ENCODE peak calls at places on chromosomes 7 and 10, in four cellular contexts. G, I, U and E are unnamed samples.

GRCh38 chr7:2037805-2038635 is 194.7 kb downstream of the MAD1L1 start:
- DNase-seq in G (peak), I (peak), U (peak), E (peak)

GRCh38 chr10:11145498-11145855 is 127.8 kb downstream of the CELF2 start:
- DNase-seq in I (no peak), G (peak), U (no peak), E (no peak)

GRCh38 chr7:117302396-117302795 is 20.5 kb downstream of the WNT2 start:
- DNase-seq in G (no peak), I (no peak), U (no peak), E (no peak)

GRCh38 chr7:1665721-1666250 is 4.3 kb upstream of the ELFN1 start:
- DNase-seq in G (peak), U (no peak), I (no peak), E (peak)

GRCh38 chr7:116560021-116560970 is 35.5 kb downstream of the CAV1 start:
- DNase-seq in G (no peak), I (no peak), U (peak), E (no peak)

GRCh38 chr7:70498633-70499032 is 633.3 kb upstream of the GALNT17 start:
- DNase-seq in U (no peak), I (no peak), G (no peak), E (no peak)

GRCh38 chr10:120580651-120581259 is 123.7 kb downstream of the PLPP4 start:
- DNase-seq in U (no peak), I (peak), G (no peak), E (no peak)

GRCh38 chr7:158321936-158322615 is 265.5 kb downstream of the PTPRN2 start:
- DNase-seq in G (no peak), I (no peak), U (no peak), E (no peak)

GRCh38 chr7:102424129-102424551 is 9.2 kb upstream of the ORAI2 start:
- DNase-seq in I (no peak), U (no peak), G (no peak), E (no peak)

GRCh38 chr10:109982812-109983211 is 25.0 kb upstream of the ADD3 start:
- DNase-seq in U (no peak), G (no peak), I (no peak), E (no peak)

GRCh38 chr7:157493017-157493416 is 156.2 kb downstream of the DNAJB6 start:
- DNase-seq in G (no peak), I (no peak), U (no peak), E (no peak)

GRCh38 chr10:91700788-91701444 is 68.0 kb upstream of the PPP1R3C start:
- DNase-seq in U (no peak), I (no peak), G (no peak), E (no peak)

GRCh38 chr7:17952387-17952786 is 12.1 kb upstream of the SNX13 start:
- DNase-seq in G (no peak), I (no peak), U (no peak), E (no peak)

GRCh38 chr10:27715505-27715904 is 30.1 kb downstream of the MKX start:
- DNase-seq in U (no peak), G (no peak), I (no peak), E (no peak)

GRCh38 chr7:36216063-36216684 is 63.1 kb downstream of the EEPD1 start:
- DNase-seq in G (no peak), U (no peak), I (peak), E (no peak)

GRCh38 chr7:29406366-29406765 is 157.3 kb upstream of the PRR15 start:
- DNase-seq in G (no peak), U (no peak), I (no peak), E (no peak)

GRCh38 chr10:132376394-132376851 is 20.6 kb upstream of the PWWP2B start:
- DNase-seq in G (peak), U (no peak), I (no peak), E (no peak)

GRCh38 chr10:108204528-108205313 is 1040.2 kb upstream of the SORCS1 start:
- DNase-seq in G (no peak), I (peak), U (no peak), E (peak)

GRCh38 chr7:46011059-46011458 is 90.0 kb upstream of the IGFBP3 start:
- DNase-seq in U (no peak), G (no peak), I (no peak), E (no peak)

GRCh38 chr10:73889014-73889413 is 14.7 kb upstream of the CAMK2G start:
- DNase-seq in U (peak), G (peak), I (peak), E (peak)

GRCh38 chr7:149862156-149862555 is 11.6 kb upstream of the ATP6V0E2 start:
- DNase-seq in U (no peak), I (no peak), G (no peak), E (no peak)

GRCh38 chr10:111598433-111599059 is 521.7 kb downstream of the ADRA2A start:
- DNase-seq in G (no peak), I (peak), U (peak), E (peak)

GRCh38 chr10:82397859-82398258 is 522.9 kb downstream of the NRG3 start:
- DNase-seq in I (no peak), G (no peak), U (no peak), E (peak)

GRCh38 chr10:50501478-50501877 is 122.3 kb downstream of the SGMS1 start:
- DNase-seq in G (no peak), U (no peak), I (no peak), E (no peak)

GRCh38 chr7:86784765-86785164 is 141.1 kb downstream of the GRM3 start:
- DNase-seq in I (no peak), U (no peak), G (no peak), E (no peak)

GRCh38 chr7:601573-602340 is 82.1 kb upstream of the PDGFA start:
- DNase-seq in I (no peak), U (peak), G (peak), E (no peak)

GRCh38 chr10:122877264-122877663 is 2.1 kb downstream of the FAM24B start:
- DNase-seq in I (no peak), G (no peak), U (no peak), E (no peak)

GRCh38 chr10:76113952-76114351 is 682.5 kb downstream of the LRMDA start:
- DNase-seq in G (no peak), U (no peak), I (no peak), E (no peak)

GRCh38 chr10:64196638-64197315 is 675.6 kb downstream of the REEP3 start:
- DNase-seq in U (no peak), G (no peak), I (no peak), E (no peak)

GRCh38 chr10:43998021-43998809 is 349.5 kb upstream of the ZNF32 start:
- DNase-seq in U (no peak), G (no peak), I (no peak), E (no peak)

GRCh38 chr7:22319424-22320403 is 37.2 kb downstream of the RAPGEF5 start:
- DNase-seq in G (no peak), U (no peak), I (no peak), E (peak)

GRCh38 chr10:99888623-99889022 is 106.2 kb downstream of the ABCC2 start:
- DNase-seq in U (no peak), I (no peak), G (no peak), E (no peak)

GRCh38 chr7:41187322-41187721 is 515.6 kb downstream of the INHBA start:
- DNase-seq in I (no peak), G (no peak), U (no peak), E (no peak)

GRCh38 chr7:155844019-155844453 is 31.8 kb upstream of the SHH start:
- DNase-seq in I (peak), U (no peak), G (peak), E (no peak)

GRCh38 chr7:140623995-140624902 is 16.4 kb downstream of the DENND2A start:
- DNase-seq in G (no peak), I (peak), U (peak), E (no peak)

GRCh38 chr10:99678921-99679320 is 19.6 kb downstream of the ENTPD7 start:
- DNase-seq in G (no peak), U (no peak), I (no peak), E (no peak)

GRCh38 chr7:150877545-150877944 is 25.2 kb downstream of the AOC1 start:
- DNase-seq in G (no peak), U (no peak), I (no peak), E (no peak)
- H3K4me3 ChIP-seq in G (no peak), U (no peak), I (no peak), E (no peak)

DNA sequence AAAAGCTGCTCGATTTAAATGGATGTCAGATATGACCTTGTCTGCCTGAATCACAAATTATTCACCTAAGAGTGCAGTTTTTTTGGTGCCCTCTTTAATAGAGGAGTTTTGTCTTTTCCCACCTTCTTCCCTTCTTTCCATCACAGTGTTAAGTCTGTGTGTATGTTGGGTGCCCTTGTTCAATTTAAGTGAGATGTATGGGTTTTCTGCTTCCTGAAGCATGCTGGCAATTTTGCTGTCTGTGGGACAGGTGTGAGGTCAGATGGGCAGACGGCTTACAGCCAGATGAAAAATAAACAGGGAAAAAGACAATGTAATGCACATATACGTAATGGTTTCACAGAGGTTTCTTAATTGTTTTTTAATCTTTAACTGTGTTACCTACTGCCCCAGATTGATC is 124.1 kb downstream of the LRRC4 start:
- DNase-seq in G (no peak), I (no peak), U (no peak), E (no peak)
- TF ChIP-seq CTCF in G (no peak), I (no peak), U (no peak), E (no peak)

GRCh38 chr10:61284222-61284890 is 168.8 kb downstream of the TMEM26 start:
- DNase-seq in U (no peak), I (no peak), G (no peak), E (no peak)
- H3K4me3 ChIP-seq in U (no peak), I (no peak), G (peak), E (no peak)

DNA sequence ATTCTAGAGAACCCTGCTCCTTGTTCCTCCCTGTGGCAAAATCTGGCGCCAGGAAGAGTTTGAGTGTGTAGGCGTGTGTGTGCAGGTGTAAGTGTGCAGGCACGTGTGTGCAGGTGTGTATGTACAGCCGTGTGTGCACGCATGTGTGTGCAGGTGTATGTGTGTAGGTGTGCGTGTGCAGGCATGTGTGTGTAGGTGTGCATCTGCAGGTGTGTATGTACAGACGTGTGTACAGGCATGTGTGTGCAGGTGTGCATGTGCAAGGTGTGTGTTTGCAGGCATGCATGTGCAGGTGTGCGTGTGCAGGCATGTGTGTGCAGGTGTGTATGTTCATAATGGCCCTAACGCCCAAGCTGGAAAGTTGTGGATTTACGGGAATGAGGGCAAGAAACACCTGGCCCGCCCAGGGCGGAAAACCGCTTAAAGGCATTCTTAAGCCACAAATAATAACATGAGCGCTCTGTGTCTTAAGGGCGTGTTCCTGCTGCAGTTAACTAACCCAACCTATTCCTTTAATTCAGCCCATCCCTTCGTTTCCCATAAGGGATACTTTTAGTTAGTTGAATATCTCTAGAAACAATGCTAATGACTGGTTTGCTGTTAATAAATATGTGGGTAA is 34.1 kb downstream of the KCTD7 start:
- DNase-seq in U (no peak), I (no peak), G (no peak), E (no peak)
- TF ChIP-seq CTCF in U (no peak), I (no peak), G (no peak), E (no peak)